ENCODE peak calls at places on chromosomes 12 and 14, in four cellular contexts. C, J, V and P are unnamed samples.

GRCh38 chr12:114667669-114668150 is 16.3 kb downstream of the TBX3 start:
- DNase-seq in C (no peak), J (no peak), V (no peak), P (no peak)

GRCh38 chr12:78290606-78291345 is 460.1 kb downstream of the NAV3 start:
- DNase-seq in C (peak; percentile 96), J (no peak), V (no peak), P (peak; percentile 58)

GRCh38 chr14:77219591-77219990 is 38.0 kb downstream of the TMEM63C start:
- DNase-seq in C (no peak), J (no peak), V (no peak), P (peak; percentile 10)

GRCh38 chr14:22819191-22819988 is 4.2 kb upstream of the SLC7A7 start:
- DNase-seq in C (peak; percentile 84), J (no peak), V (no peak), P (no peak)

GRCh38 chr12:26830783-26831601 is 2.0 kb downstream of the ITPR2 start:
- DNase-seq in C (no peak), J (no peak), V (no peak), P (no peak)

GRCh38 chr12:131860472-131861260 is 32.5 kb downstream of the MMP17 start:
- DNase-seq in C (peak; percentile 87), J (no peak), V (no peak), P (peak; percentile 89)

GRCh38 chr12:4445156-4446020 is at the start of gene FGF6:
- DNase-seq in C (no peak), J (peak; percentile 79), V (no peak), P (no peak)

GRCh38 chr12:237026-237815 is 23.3 kb upstream of the SLC6A12 start:
- DNase-seq in C (no peak), J (peak; percentile 50), V (no peak), P (no peak)

GRCh38 chr14:52048641-52049204 is 20.1 kb downstream of the NID2 start:
- DNase-seq in C (peak; percentile 88), J (peak; percentile 91), V (no peak), P (peak; percentile 95)

GRCh38 chr14:63383776-63384367 is 65.1 kb upstream of the GPHB5 start:
- DNase-seq in C (no peak), J (no peak), V (no peak), P (no peak)

GRCh38 chr12:120404271-120404670 is 33.6 kb upstream of the COX6A1 start:
- DNase-seq in C (no peak), J (no peak), V (no peak), P (no peak)

GRCh38 chr14:27845241-27845850 is 921.2 kb upstream of the FOXG1 start:
- DNase-seq in C (no peak), J (no peak), V (no peak), P (no peak)

GRCh38 chr14:89455412-89455811 is 38.4 kb upstream of the FOXN3 start:
- DNase-seq in C (no peak), J (no peak), V (no peak), P (no peak)

GRCh38 chr14:93734961-93735360 is 53.3 kb downstream of the PRIMA1 start:
- DNase-seq in C (no peak), J (no peak), V (no peak), P (no peak)

GRCh38 chr14:99259327-99259726 is 12.7 kb downstream of the BCL11B start:
- DNase-seq in C (no peak), J (no peak), V (peak; percentile 81), P (no peak)

GRCh38 chr12:49051777-49052438 is 8.7 kb downstream of the KMT2D start:
- DNase-seq in C (no peak), J (no peak), V (no peak), P (no peak)

GRCh38 chr12:26264215-26264838 is 69.0 kb downstream of the SSPN start:
- DNase-seq in C (peak; percentile 10), J (peak; percentile 4), V (no peak), P (no peak)

GRCh38 chr14:67575684-67576083 is 24.4 kb downstream of the PIGH start:
- DNase-seq in C (no peak), J (no peak), V (no peak), P (no peak)

GRCh38 chr12:110079477-110080400 is 31.4 kb upstream of the C12orf76 start:
- DNase-seq in C (no peak), J (no peak), V (peak; percentile 78), P (no peak)

GRCh38 chr14:59585891-59586554 is 9.4 kb upstream of the CCDC175 start:
- DNase-seq in C (no peak), J (no peak), V (no peak), P (peak; percentile 12)

GRCh38 chr12:117202556-117202955 is 12.3 kb upstream of the FBXO21 start:
- DNase-seq in C (no peak), J (no peak), V (no peak), P (no peak)

GRCh38 chr12:30827406-30828055 is 72.8 kb upstream of the CAPRIN2 start:
- DNase-seq in C (no peak), J (peak; percentile 82), V (no peak), P (no peak)

GRCh38 chr14:73943083-73943482 is 6.8 kb downstream of the FAM161B start:
- DNase-seq in C (peak; percentile 87), J (no peak), V (no peak), P (peak; percentile 13)

GRCh38 chr14:105374389-105374788 is 23.9 kb upstream of the TEX22 start:
- DNase-seq in C (no peak), J (no peak), V (no peak), P (no peak)

GRCh38 chr12:131592972-131593371 is 117.9 kb upstream of the SFSWAP start:
- DNase-seq in C (no peak), J (no peak), V (no peak), P (no peak)

GRCh38 chr14:74569826-74570591 is 42.0 kb downstream of the LTBP2 start:
- DNase-seq in C (peak; percentile 28), J (no peak), V (no peak), P (peak; percentile 42)

GRCh38 chr14:51182166-51182565 is 57.9 kb upstream of the TMX1 start:
- DNase-seq in C (peak; percentile 84), J (no peak), V (no peak), P (peak; percentile 4)

GRCh38 chr12:54251667-54252284 is 28.1 kb downstream of the CBX5 start:
- DNase-seq in C (peak; percentile 79), J (no peak), V (peak; percentile 45), P (no peak)

GRCh38 chr12:24198936-24199644 is 249.6 kb upstream of the SOX5 start:
- DNase-seq in C (no peak), J (no peak), V (no peak), P (no peak)

GRCh38 chr12:95218852-95219171 is 1.2 kb downstream of the VEZT start:
- DNase-seq in C (peak; percentile 37), J (no peak), V (no peak), P (no peak)

GRCh38 chr12:57523706-57524614 is 1.3 kb downstream of the MBD6 start:
- DNase-seq in C (no peak), J (no peak), V (no peak), P (no peak)

GRCh38 chr14:72196237-72196636 is 264.0 kb downstream of the RGS6 start:
- DNase-seq in C (no peak), J (no peak), V (no peak), P (no peak)

GRCh38 chr14:22588419-22589095 is 467 bp downstream of the DAD1 start:
- DNase-seq in C (peak; percentile 36), J (no peak), V (no peak), P (no peak)

GRCh38 chr12:122871851-122872785 is 23.8 kb downstream of the VPS37B start:
- DNase-seq in C (peak; percentile 90), J (no peak), V (peak; percentile 34), P (peak; percentile 76)

GRCh38 chr12:84644936-84645335 is 267.7 kb downstream of the SLC6A15 start:
- DNase-seq in C (no peak), J (no peak), V (no peak), P (no peak)

GRCh38 chr14:96811265-96811664 is 14.1 kb downstream of the VRK1 start:
- DNase-seq in C (peak; percentile 93), J (no peak), V (no peak), P (no peak)

GRCh38 chr14:67881225-67881624 is 61.6 kb downstream of the RAD51B start:
- DNase-seq in C (no peak), J (no peak), V (no peak), P (no peak)

DNA sequence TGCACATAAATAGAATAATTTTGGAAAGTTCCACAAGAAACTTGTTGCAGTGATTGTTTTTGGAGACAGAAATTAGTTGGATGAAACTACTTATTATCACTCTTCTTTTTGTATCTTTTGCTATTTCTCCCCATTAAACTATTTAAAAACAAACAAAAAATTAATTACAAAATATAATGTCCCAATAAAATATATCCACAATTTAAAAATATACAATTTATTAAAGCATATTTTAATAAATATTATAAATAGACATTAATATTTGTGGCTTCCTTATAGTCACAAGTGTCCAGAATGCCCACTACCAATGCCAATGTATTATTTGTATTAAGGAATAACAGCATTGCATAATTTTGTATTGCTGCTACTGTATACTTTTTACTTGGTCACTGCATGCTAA is 52.5 kb upstream of the GCH1 start:
- DNase-seq in C (no peak), J (no peak), V (no peak), P (no peak)
- H3K36me3 ChIP-seq in C (no peaks in the 10 kb centered on the region), J (no peaks in the 10 kb centered on the region), V (no peaks in the 10 kb centered on the region), P (no peaks in the 10 kb centered on the region)

GRCh38 chr14:36580856-36581831 is 1.3 kb downstream of the NKX2-8 start:
- DNase-seq in C (peak; percentile 62), J (no peak), V (no peak), P (peak; percentile 54)
- H3K4me3 ChIP-seq in C (peak overlapping the region; percentile 69), J (peak overlapping the region; percentile 51), V (no peak overlapping the region), P (peak overlapping the region; percentile 54)

GRCh38 chr12:113317122-113317521 is 17.8 kb downstream of the SLC8B1 start:
- DNase-seq in C (no peak), J (no peak), V (no peak), P (no peak)

GRCh38 chr12:113316155-113316554 is 18.8 kb downstream of the SLC8B1 start:
- DNase-seq in C (no peak), J (no peak), V (no peak), P (no peak)

GRCh38 chr12:113315358-113315757 is 19.6 kb downstream of the SLC8B1 start:
- DNase-seq in C (no peak), J (no peak), V (no peak), P (no peak)

GRCh38 chr12:113310489-113310888 is 24.4 kb downstream of the SLC8B1 start:
- DNase-seq in C (peak; percentile 13), J (no peak), V (no peak), P (no peak)

DNA sequence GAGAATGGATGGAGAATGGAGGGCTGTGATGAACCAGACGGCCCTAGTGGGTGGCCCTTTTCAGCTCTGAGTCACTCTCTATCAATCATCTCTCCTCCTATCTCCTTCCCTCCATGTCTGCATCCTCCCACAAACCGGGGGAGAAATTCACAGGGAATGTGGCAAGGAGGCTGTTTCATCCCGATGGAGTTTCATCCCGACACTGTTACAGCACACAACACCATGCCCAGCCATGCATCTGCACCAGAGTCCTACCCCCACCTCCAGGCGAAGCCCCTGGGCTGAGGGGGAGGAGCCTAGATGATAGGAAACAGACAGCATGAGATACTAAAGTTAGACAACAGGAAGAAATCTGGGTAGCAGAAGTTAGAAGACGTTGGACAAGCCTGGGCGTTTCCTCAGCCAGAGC is 20.8 kb downstream of the SLC8B1 start:
- DNase-seq in C (peak; percentile 16), J (no peak), V (no peak), P (no peak)
- H3K36me3 ChIP-seq in C (no peaks in the 10 kb centered on the region), J (peaks cover 76% of the 10 kb centered on the region), V (peaks cover 57% of the 10 kb centered on the region), P (peaks cover 5% of the 10 kb centered on the region)

DNA sequence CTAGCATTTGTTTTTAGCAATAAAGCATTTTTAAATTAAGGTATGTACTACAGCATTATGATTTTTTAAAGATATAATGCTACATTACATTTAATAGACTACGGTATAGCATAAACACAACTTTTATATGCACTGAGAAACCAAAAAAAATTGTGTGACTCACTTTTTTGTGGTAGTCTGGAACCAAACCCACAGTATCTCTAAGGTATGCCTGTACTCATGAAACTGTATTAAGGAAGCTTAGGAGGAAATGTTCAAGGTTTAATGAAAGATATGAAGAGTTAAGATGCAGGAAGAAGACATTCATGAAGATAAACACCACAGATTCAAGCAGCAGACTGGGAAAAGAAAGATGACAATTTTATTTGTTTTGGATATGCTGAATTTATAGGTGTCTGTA is 51.7 kb downstream of the PPP1R12A start:
- DNase-seq in C (peak; percentile 59), J (no peak), V (no peak), P (no peak)
- H3K4me3 ChIP-seq in C (no peak overlapping the region), J (no peak overlapping the region), V (no peak overlapping the region), P (no peak overlapping the region)